ENCODE peak calls at places on chromosome 12, in four cellular contexts. B, A, D and L are unnamed samples.

GRCh38 chr12:111529424-111530368 is 69.4 kb downstream of the ATXN2 start:
- DNase-seq in B (peak), D (peak), A (peak), L (peak)

GRCh38 chr12:43309845-43310405 is 242.1 kb downstream of the ADAMTS20 start:
- DNase-seq in D (no peak), A (peak), B (peak), L (peak)

GRCh38 chr12:46260153-46260912 is 8.5 kb downstream of the SLC38A1 start:
- DNase-seq in D (no peak), A (peak), B (peak), L (peak)

GRCh38 chr12:51390457-51391046 is 654 bp downstream of the GALNT6 start:
- DNase-seq in D (no peak), B (no peak), A (no peak), L (peak)

GRCh38 chr12:6765048-6765633 is 1.0 kb upstream of the PTMS start:
- DNase-seq in A (peak), B (peak), D (no peak), L (no peak)

GRCh38 chr12:2613674-2614073 is 181.1 kb upstream of the FKBP4 start:
- DNase-seq in A (peak), D (no peak), B (peak), L (peak)

GRCh38 chr12:128761305-128761880 is 62.4 kb downstream of the SLC15A4 start:
- DNase-seq in D (no peak), A (no peak), B (no peak), L (no peak)

GRCh38 chr12:1804545-1805332 is 15.6 kb upstream of the LRTM2 start:
- DNase-seq in B (peak), D (peak), A (peak), L (peak)

GRCh38 chr12:111438501-111438900 is 32.8 kb downstream of the SH2B3 start:
- DNase-seq in B (peak), D (no peak), A (peak), L (peak)

GRCh38 chr12:5977556-5977955 is 32.5 kb upstream of the ANO2 start:
- DNase-seq in D (no peak), A (no peak), B (no peak), L (no peak)

GRCh38 chr12:127664901-127665300 is 602.1 kb upstream of the TMEM132C start:
- DNase-seq in B (no peak), D (no peak), A (no peak), L (no peak)

GRCh38 chr12:79983492-79983891 is 48.6 kb upstream of the PPP1R12A start:
- DNase-seq in A (peak), D (no peak), B (peak), L (peak)

GRCh38 chr12:48980953-48981756 is 3.0 kb downstream of the WNT1 start:
- DNase-seq in D (no peak), A (no peak), B (no peak), L (no peak)

GRCh38 chr12:48979602-48980388 is 1.7 kb downstream of the WNT1 start:
- DNase-seq in D (no peak), B (no peak), A (no peak), L (no peak)

GRCh38 chr12:48978741-48979601 is 849 bp downstream of the WNT1 start:
- DNase-seq in B (no peak), A (no peak), D (no peak), L (no peak)

GRCh38 chr12:48981757-48982157 is 3.6 kb downstream of the WNT1 start:
- DNase-seq in D (no peak), A (no peak), B (no peak), L (no peak)

GRCh38 chr12:48980389-48980952 is 2.3 kb downstream of the WNT1 start:
- DNase-seq in B (no peak), D (no peak), A (no peak), L (no peak)
- H3K4me3 ChIP-seq in B (no peak), D (no peak), A (no peak), L (no peak)

DNA sequence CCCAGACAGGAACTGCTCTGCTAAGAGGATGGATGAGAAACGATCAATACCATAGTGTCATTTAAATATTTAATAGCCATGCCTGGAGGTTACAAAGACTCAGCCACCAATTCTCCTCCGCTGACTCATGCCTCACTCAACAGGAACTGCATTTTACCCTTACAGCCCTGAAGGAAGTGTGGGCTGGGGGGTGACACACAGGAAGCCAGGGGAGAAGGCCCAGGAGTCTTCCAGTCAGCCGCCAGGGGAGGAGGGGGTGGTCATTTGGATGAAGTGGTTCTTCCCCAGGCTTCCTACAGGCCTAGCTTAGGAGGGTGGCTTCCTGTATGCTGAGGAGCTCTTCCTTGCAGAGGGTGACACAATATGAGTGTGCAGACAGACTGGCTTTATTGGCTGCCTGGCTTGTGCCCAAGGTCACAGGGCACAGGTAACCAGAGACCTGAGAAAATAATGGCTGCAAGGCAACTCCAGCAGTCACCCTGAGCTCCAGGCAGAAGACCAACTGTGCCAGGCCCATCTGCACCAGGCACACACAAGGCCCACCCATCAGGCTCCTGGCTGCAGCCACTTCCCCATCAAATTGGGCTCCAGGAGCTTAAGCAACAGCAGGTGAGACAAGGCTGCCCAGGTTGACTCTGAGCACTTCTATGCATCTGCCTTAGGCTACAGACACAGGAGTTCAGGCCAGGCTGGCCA is 30.6 kb upstream of the RPLP0 start:
- DNase-seq in A (peak), B (peak), D (peak), L (peak)
- H3K4me3 ChIP-seq in A (no peak), B (peak), D (no peak), L (no peak)

GRCh38 chr12:10363922-10364838 is 25.7 kb downstream of the KLRK1 start:
- DNase-seq in B (peak), A (peak), D (no peak), L (peak)

GRCh38 chr12:10364839-10365681 is 24.8 kb downstream of the KLRK1 start:
- DNase-seq in D (peak), A (peak), B (peak), L (peak)

GRCh38 chr12:10362828-10363664 is 26.8 kb downstream of the KLRK1 start:
- DNase-seq in B (peak), D (no peak), A (no peak), L (peak)

GRCh38 chr12:10362325-10362724 is 27.5 kb downstream of the KLRK1 start:
- DNase-seq in A (no peak), B (no peak), D (no peak), L (peak)

GRCh38 chr12:10363665-10363921 is 26.2 kb downstream of the KLRK1 start:
- DNase-seq in D (no peak), B (no peak), A (no peak), L (peak)
- H3K4me3 ChIP-seq in D (no peak), B (peak), A (no peak), L (peak)

DNA sequence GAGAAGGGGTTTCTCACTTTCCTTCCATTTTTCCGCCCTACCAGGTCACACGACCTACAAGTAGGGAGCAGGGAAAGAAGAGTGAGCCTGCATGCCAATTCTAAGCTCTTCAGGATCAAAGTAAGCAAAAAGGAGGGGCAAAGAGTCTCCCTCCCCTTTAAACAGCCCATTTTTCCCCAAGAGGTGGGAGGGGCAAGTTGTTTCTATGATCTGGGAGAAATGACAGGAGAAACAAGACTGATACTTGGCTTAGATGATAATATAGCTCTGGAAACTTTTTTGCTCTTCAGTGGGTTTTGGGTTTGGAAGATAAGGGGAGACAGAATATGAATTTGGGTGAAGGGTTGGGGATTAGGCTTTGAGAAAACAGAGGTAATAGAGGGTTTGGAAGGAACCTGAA is 1.8 kb downstream of the DTX3 start:
- DNase-seq in D (no peak), B (no peak), A (no peak), L (no peak)
- H3K4me3 ChIP-seq in D (no peak), B (no peak), A (no peak), L (no peak)

GRCh38 chr12:116880817-116881324 is 370 bp downstream of the HRK start:
- DNase-seq in B (peak), A (no peak), D (peak), L (peak)
- H3K4me3 ChIP-seq in B (no peak), A (no peak), D (no peak), L (no peak)

GRCh38 chr12:131211279-131211938 is 257.7 kb downstream of the ADGRD1 start:
- DNase-seq in A (no peak), D (no peak), B (no peak), L (no peak)
- H3K4me3 ChIP-seq in A (no peak), D (no peak), B (no peak), L (no peak)

GRCh38 chr12:116381744-116382455 is 104.4 kb upstream of the MED13L start:
- DNase-seq in A (peak), B (peak), D (no peak), L (peak)
- H3K4me3 ChIP-seq in A (no peak), B (peak), D (no peak), L (no peak)

GRCh38 chr12:9115731-9116689 is at the start of gene A2M:
- DNase-seq in D (no peak), A (no peak), B (peak), L (no peak)

GRCh38 chr12:9114946-9115345 is 773 bp downstream of the A2M start:
- DNase-seq in B (no peak), D (no peak), A (no peak), L (peak)

GRCh38 chr12:9120487-9121184 is 4.9 kb upstream of the A2M start:
- DNase-seq in B (no peak), D (no peak), A (no peak), L (no peak)

GRCh38 chr12:9122166-9122609 is 6.5 kb upstream of the A2M start:
- DNase-seq in A (no peak), D (no peak), B (no peak), L (no peak)

GRCh38 chr12:9118161-9118560 is 2.4 kb upstream of the A2M start:
- DNase-seq in B (no peak), A (no peak), D (no peak), L (peak)
- H3K4me3 ChIP-seq in B (no peak), A (no peak), D (no peak), L (no peak)